ENCODE peak calls at places on chromosomes 1 and 21, in ten cellular contexts. N, T, U, Q, L, O, Y, A, G and K are unnamed samples. For H3K9me3, the result is how much of the 10 kb centered on the place peaks cover.

GRCh38 chr1:1045129-1045528 is 25.2 kb downstream of the AGRN start:
- DNase-seq in N (no peak), T (no peak), U (no peak), Q (no peak), L (no peak), O (no peak), Y (no peak), A (no peak), G (no peak), K (no peak)

GRCh38 chr1:233442392-233442791 is 114.9 kb downstream of the MAP3K21 start:
- DNase-seq in N (no peak), T (no peak), U (no peak), Q (no peak), L (no peak), O (no peak), Y (no peak), A (no peak), G (no peak), K (no peak)

GRCh38 chr1:166379447-166379846 is 212.6 kb upstream of the FAM78B start:
- DNase-seq in N (no peak), T (no peak), U (no peak), Q (no peak), L (peak), O (peak), Y (no peak), A (no peak), G (no peak), K (no peak)

GRCh38 chr1:101587749-101588148 is 350.9 kb downstream of the S1PR1 start:
- DNase-seq in N (peak), T (no peak), U (no peak), Q (no peak), L (no peak), O (peak), Y (no peak), A (no peak), G (no peak), K (no peak)

GRCh38 chr1:17059391-17060128 is 5.7 kb upstream of the SDHB start:
- DNase-seq in N (peak), T (peak), U (no peak), Q (no peak), L (peak), O (peak), Y (peak), A (peak), G (peak), K (no peak)

GRCh38 chr1:16289959-16290358 is 53.0 kb upstream of the CPLANE2 start:
- DNase-seq in N (no peak), T (no peak), U (no peak), Q (no peak), L (no peak), O (no peak), Y (no peak), A (no peak), G (no peak), K (no peak)

GRCh38 chr1:24179251-24179895 is 7.7 kb downstream of the IFNLR1 start:
- DNase-seq in N (no peak), T (no peak), U (no peak), Q (no peak), L (no peak), O (no peak), Y (no peak), A (no peak), G (no peak), K (no peak)

GRCh38 chr1:26021647-26022403 is at the start of gene EXTL1:
- DNase-seq in N (peak), T (no peak), U (no peak), Q (no peak), L (no peak), O (peak), Y (peak), A (peak), G (peak), K (no peak)

GRCh38 chr1:18635833-18636671 is 5.4 kb downstream of the PAX7 start:
- DNase-seq in N (no peak), T (peak), U (no peak), Q (no peak), L (no peak), O (no peak), Y (peak), A (peak), G (peak), K (no peak)

GRCh38 chr1:27522148-27522859 is 32.3 kb upstream of the WASF2 start:
- DNase-seq in N (no peak), T (peak), U (peak), Q (peak), L (no peak), O (no peak), Y (no peak), A (peak), G (no peak), K (peak)

GRCh38 chr1:228000836-228001563 is 5.8 kb upstream of the WNT3A start:
- DNase-seq in N (no peak), T (no peak), U (no peak), Q (no peak), L (no peak), O (no peak), Y (no peak), A (no peak), G (no peak), K (no peak)

GRCh38 chr1:94258873-94259331 is 21.5 kb upstream of the ARHGAP29 start:
- DNase-seq in N (no peak), T (peak), U (no peak), Q (no peak), L (no peak), O (no peak), Y (no peak), A (no peak), G (no peak), K (no peak)

GRCh38 chr1:230215049-230215448 is 148.0 kb downstream of the GALNT2 start:
- DNase-seq in N (no peak), T (peak), U (no peak), Q (no peak), L (no peak), O (peak), Y (peak), A (peak), G (peak), K (no peak)

GRCh38 chr1:112061056-112061455 is 71.6 kb upstream of the KCND3 start:
- DNase-seq in N (no peak), T (no peak), U (no peak), Q (no peak), L (no peak), O (no peak), Y (no peak), A (no peak), G (no peak), K (no peak)

GRCh38 chr1:212689758-212690540 is 9.7 kb downstream of the BATF3 start:
- DNase-seq in N (no peak), T (no peak), U (no peak), Q (no peak), L (no peak), O (no peak), Y (no peak), A (peak), G (no peak), K (no peak)

GRCh38 chr21:42225571-42226155 is 6.7 kb downstream of the ABCG1 start:
- DNase-seq in N (peak), T (no peak), U (no peak), Q (no peak), L (no peak), O (no peak), Y (no peak), A (no peak), G (no peak), K (no peak)

GRCh38 chr1:11701551-11701961 is 10.0 kb downstream of the DRAXIN start:
- DNase-seq in N (no peak), T (no peak), U (no peak), Q (no peak), L (no peak), O (no peak), Y (no peak), A (no peak), G (peak), K (no peak)

GRCh38 chr1:86913399-86913895 is 479 bp downstream of the SELENOF start:
- DNase-seq in N (no peak), T (no peak), U (peak), Q (no peak), L (peak), O (no peak), Y (peak), A (no peak), G (no peak), K (no peak)

GRCh38 chr1:39105061-39105840 is 79.1 kb downstream of the NDUFS5 start:
- DNase-seq in N (peak), T (peak), U (peak), Q (no peak), L (peak), O (peak), Y (peak), A (peak), G (peak), K (peak)

GRCh38 chr1:27906764-27907163 is 28.0 kb upstream of the SMPDL3B start:
- DNase-seq in N (no peak), T (no peak), U (no peak), Q (no peak), L (no peak), O (no peak), Y (no peak), A (no peak), G (no peak), K (no peak)

GRCh38 chr21:17813353-17813752 is 5.8 kb downstream of the C21orf91 start:
- DNase-seq in N (no peak), T (no peak), U (no peak), Q (no peak), L (no peak), O (no peak), Y (no peak), A (no peak), G (no peak), K (no peak)

GRCh38 chr1:235532350-235532749 is 28.1 kb upstream of the B3GALNT2 start:
- DNase-seq in N (no peak), T (no peak), U (no peak), Q (no peak), L (no peak), O (no peak), Y (no peak), A (no peak), G (no peak), K (no peak)

GRCh38 chr1:88673446-88673845 is 10.6 kb upstream of the PKN2 start:
- DNase-seq in N (no peak), T (no peak), U (no peak), Q (no peak), L (no peak), O (no peak), Y (no peak), A (no peak), G (no peak), K (no peak)

GRCh38 chr1:15423355-15424077 is 13.8 kb downstream of the EFHD2 start:
- DNase-seq in N (no peak), T (no peak), U (no peak), Q (no peak), L (no peak), O (no peak), Y (no peak), A (no peak), G (no peak), K (no peak)

GRCh38 chr1:12542596-12543592 is 75.1 kb downstream of the DHRS3 start:
- DNase-seq in N (no peak), T (no peak), U (no peak), Q (no peak), L (peak), O (no peak), Y (no peak), A (no peak), G (no peak), K (no peak)

GRCh38 chr1:50447961-50448360 is 24.7 kb upstream of the DMRTA2 start:
- DNase-seq in N (no peak), T (no peak), U (no peak), Q (no peak), L (no peak), O (no peak), Y (no peak), A (no peak), G (no peak), K (no peak)

GRCh38 chr1:173424786-173425407 is 52.2 kb upstream of the PRDX6 start:
- DNase-seq in N (no peak), T (no peak), U (no peak), Q (no peak), L (no peak), O (no peak), Y (no peak), A (no peak), G (no peak), K (no peak)

GRCh38 chr1:145955436-145955835 is 2.4 kb downstream of the LIX1L start:
- DNase-seq in N (no peak), T (no peak), U (no peak), Q (no peak), L (no peak), O (no peak), Y (no peak), A (no peak), G (no peak), K (no peak)

GRCh38 chr1:85584264-85584781 is 3.8 kb downstream of the CCN1 start:
- DNase-seq in N (no peak), T (no peak), U (no peak), Q (no peak), L (no peak), O (no peak), Y (peak), A (no peak), G (no peak), K (no peak)

GRCh38 chr1:25794325-25794724 is 5.7 kb upstream of the SELENON start:
- DNase-seq in N (no peak), T (no peak), U (no peak), Q (no peak), L (no peak), O (no peak), Y (no peak), A (peak), G (no peak), K (no peak)

GRCh38 chr1:209416009-209416408 is 167.5 kb upstream of the CAMK1G start:
- DNase-seq in N (peak), T (no peak), U (no peak), Q (no peak), L (no peak), O (no peak), Y (no peak), A (peak), G (no peak), K (no peak)

GRCh38 chr1:6459850-6460265 is 6.1 kb downstream of the TNFRSF25 start:
- DNase-seq in N (peak), T (no peak), U (peak), Q (no peak), L (peak), O (no peak), Y (no peak), A (peak), G (peak), K (peak)

DNA sequence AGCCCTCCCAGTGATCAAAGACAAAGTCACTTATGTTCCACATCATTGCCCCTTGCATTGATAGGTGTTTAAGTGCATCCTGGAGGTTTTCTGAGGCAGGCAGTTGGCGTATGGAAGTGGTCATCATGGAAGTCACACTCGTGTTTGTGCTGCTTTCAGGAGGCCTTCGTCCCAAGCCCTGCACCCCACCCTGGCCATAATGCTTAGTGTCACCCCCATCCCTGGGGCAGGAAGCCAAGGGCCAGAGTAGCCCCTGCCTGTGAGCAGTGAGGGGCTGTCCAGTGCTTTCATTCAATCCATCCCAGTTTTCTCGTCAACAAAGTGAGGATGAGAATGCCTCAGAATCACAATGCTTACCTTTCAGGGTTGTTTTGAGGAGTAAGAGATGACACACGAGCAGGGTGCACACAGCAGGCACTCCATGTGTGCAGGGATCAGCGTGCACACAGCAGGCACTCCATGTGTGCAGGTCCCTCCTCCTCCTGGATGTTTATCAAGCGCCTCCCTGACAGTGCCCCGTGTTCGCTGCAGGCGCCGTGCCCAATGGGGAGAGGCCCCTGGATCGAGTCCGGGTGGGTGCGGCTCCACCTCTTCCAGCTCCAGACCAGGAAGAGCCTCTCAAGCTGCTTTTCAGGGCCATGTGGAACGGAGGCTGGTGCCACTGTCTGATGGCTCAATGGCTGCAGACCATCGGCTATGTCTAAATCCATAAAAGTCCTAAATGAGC is 35.7 kb downstream of the RRP1 start:
- DNase-seq in N (peak), T (no peak), U (no peak), Q (no peak), L (no peak), O (no peak), Y (no peak), A (no peak), G (no peak), K (no peak)
- H3K9me3 ChIP-seq in N (under half), T (under half), U (under half), Q (under half), L (under half), O (under half), Y (under half), A (under half), G (under half), K (under half)

DNA sequence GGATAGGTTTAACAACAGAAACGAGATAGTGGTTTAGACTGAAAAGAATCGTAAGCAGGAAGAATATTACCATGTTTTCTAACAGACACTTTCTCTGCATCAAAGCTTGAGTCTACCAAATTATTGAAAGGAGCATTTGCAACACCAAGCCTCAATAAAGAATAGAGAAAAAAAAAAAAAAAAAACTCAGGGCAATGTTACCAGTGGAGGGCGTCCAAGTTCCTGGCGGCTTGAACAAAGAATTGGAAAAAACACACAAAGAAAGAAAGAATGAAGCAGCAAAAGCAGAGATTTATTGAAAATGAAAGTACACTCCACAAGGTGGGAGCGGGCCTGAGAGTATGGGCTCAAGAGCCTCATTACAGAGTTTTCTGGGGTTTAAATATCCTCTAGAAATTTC is 686.5 kb upstream of the ADGRL2 start:
- DNase-seq in N (no peak), T (no peak), U (no peak), Q (no peak), L (no peak), O (no peak), Y (no peak), A (no peak), G (peak), K (no peak)
- H3K9me3 ChIP-seq in N (under half), T (under half), U (under half), Q (under half), L (under half), O (under half), Y (under half), A (under half), G (under half), K (under half)

DNA sequence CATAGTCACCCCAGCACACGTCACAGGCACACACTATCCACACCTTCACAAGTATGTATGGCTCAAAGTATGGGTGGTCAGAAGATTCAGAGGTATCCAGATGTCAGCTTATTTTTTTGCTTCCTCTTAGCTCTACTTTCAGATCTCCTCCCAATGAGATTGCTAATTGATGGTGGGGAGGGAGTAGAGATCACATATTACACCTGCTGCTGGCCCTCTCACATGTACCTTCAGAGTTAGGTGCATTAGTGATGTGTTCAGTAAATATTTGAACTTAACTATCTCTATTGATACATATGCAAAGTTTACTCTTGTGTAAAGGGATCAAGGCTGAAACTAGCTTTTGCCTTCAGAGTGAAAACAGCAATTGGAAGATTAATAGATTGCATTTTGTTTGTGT is 262.6 kb downstream of the PCP4 start:
- DNase-seq in N (no peak), T (no peak), U (no peak), Q (no peak), L (no peak), O (no peak), Y (no peak), A (no peak), G (no peak), K (no peak)
- H3K9me3 ChIP-seq in N (under half), T (under half), U (under half), Q (under half), L (under half), O (under half), Y (under half), A (under half), G (under half), K (under half)

DNA sequence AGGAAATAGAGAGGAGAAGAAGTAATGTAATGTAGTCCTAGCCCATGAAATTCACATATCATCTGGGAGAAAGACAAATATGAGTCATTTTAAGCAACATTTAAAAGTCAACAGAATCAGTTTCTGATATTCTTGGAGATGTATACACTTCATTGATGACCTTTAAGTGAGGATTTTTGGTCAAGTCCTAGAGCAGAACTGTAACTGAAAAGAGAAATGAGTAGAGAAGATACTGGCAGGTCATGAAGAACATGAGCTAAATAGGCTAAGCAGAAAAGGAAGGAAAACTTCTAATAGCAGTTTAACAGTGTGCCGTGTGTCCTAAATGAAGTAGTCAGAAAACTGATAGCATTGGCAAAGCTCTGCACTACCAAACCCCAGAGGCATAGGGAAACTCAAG is 4.6 kb downstream of the ZFP69B start:
- DNase-seq in N (no peak), T (no peak), U (no peak), Q (no peak), L (no peak), O (no peak), Y (no peak), A (no peak), G (no peak), K (no peak)
- H3K9me3 ChIP-seq in N (under half), T (under half), U (half or more), Q (under half), L (under half), O (under half), Y (under half), A (under half), G (under half), K (under half)

DNA sequence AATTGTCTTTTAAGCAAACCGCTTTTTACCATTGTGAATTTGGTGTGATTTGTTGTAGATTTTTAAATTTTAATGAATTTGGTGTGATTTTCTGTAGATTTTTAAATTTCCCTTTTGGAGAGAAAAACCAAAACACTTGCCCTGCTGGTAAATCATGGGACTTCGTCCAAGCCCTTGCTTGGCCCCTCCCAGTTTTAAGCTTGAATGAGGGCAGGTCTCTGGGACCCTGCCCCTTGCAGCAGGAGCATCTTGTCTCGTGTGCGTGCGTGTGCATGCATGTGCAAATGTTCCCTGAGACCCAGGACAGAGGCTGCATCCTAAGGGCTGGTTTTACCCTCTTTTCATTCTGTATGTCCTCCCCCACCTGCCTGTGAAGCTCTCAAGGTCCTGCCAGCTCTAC is 248.6 kb downstream of the GREM2 start:
- DNase-seq in N (no peak), T (no peak), U (no peak), Q (no peak), L (no peak), O (no peak), Y (no peak), A (no peak), G (peak), K (no peak)
- H3K9me3 ChIP-seq in N (under half), T (under half), U (under half), Q (under half), L (under half), O (under half), Y (under half), A (under half), G (under half), K (under half)